ENCODE peak calls at places on chromosomes 5 and 9, in eight cellular contexts. L, E, Y, P, A, Q, I and H are unnamed samples.

GRCh38 chr5:173554989-173555705 is 61.3 kb downstream of the BOD1 start:
- DNase-seq in L (no peak), E (no peak), Q (no peak), I (no peak), Y (no peak), P (no peak), A (no peak), H (no peak)

GRCh38 chr5:176527246-176528222 is 9.7 kb downstream of the RNF44 start:
- DNase-seq in E (no peak), A (no peak), P (no peak), L (no peak), Y (no peak), Q (no peak), I (peak; percentile 48), H (no peak)

GRCh38 chr5:179192185-179192890 is 132.2 kb downstream of the ZNF354C start:
- DNase-seq in I (no peak), Y (no peak), L (no peak), Q (no peak), P (no peak), A (no peak), E (no peak), H (no peak)

GRCh38 chr5:14242447-14242846 is 99.3 kb downstream of the TRIO start:
- DNase-seq in A (no peak), Y (no peak), L (no peak), Q (no peak), E (no peak), I (no peak), P (no peak), H (no peak)

GRCh38 chr9:107929439-107929838 is 439.9 kb upstream of the KLF4 start:
- DNase-seq in A (peak; percentile 72), Y (no peak), I (no peak), Q (no peak), E (peak; percentile 22), P (no peak), L (no peak), H (no peak)

GRCh38 chr9:113421726-113422125 is 11.2 kb downstream of the C9orf43 start:
- DNase-seq in Q (no peak), P (no peak), Y (no peak), A (no peak), I (no peak), L (no peak), E (no peak), H (no peak)

GRCh38 chr5:123997354-123998215 is 485.6 kb downstream of the CSNK1G3 start:
- DNase-seq in Y (no peak), P (no peak), L (peak; percentile 93), E (no peak), A (peak; percentile 28), I (no peak), Q (no peak), H (no peak)

GRCh38 chr9:75692309-75692708 is 198.2 kb upstream of the PCSK5 start:
- DNase-seq in A (no peak), L (no peak), Q (no peak), P (no peak), I (no peak), E (no peak), Y (no peak), H (no peak)

GRCh38 chr9:14428781-14429230 is 114.9 kb upstream of the NFIB start:
- DNase-seq in A (peak; percentile 91), L (peak; percentile 50), I (no peak), Q (peak; percentile 26), Y (no peak), P (peak; percentile 2), E (peak; percentile 85), H (no peak)

GRCh38 chr9:78828521-78828920 is 531.6 kb downstream of the PSAT1 start:
- DNase-seq in I (no peak), E (no peak), A (no peak), P (no peak), Q (no peak), Y (no peak), L (no peak), H (no peak)

GRCh38 chr5:92945630-92946097 is 635.4 kb downstream of the NR2F1-AS1 start:
- DNase-seq in P (no peak), I (no peak), E (no peak), Y (no peak), Q (no peak), A (peak; percentile 58), L (no peak), H (no peak)

GRCh38 chr5:178413992-178414391 is 176.2 kb downstream of the COL23A1 start:
- DNase-seq in A (no peak), P (no peak), E (no peak), Y (no peak), Q (no peak), L (no peak), I (no peak), H (no peak)

GRCh38 chr9:87063246-87063645 is 115.9 kb upstream of the GAS1 start:
- DNase-seq in Q (no peak), A (peak; percentile 86), L (no peak), P (no peak), E (no peak), I (no peak), Y (no peak), H (no peak)

GRCh38 chr9:76333964-76334363 is 60.3 kb downstream of the RFK start:
- DNase-seq in P (no peak), Q (no peak), I (no peak), Y (no peak), E (no peak), L (no peak), A (no peak), H (no peak)

GRCh38 chr5:445591-445990 is 2.6 kb downstream of the EXOC3 start:
- DNase-seq in I (no peak), Q (no peak), P (no peak), A (no peak), Y (no peak), E (no peak), L (no peak), H (no peak)

GRCh38 chr9:130194406-130194932 is 22.3 kb downstream of the NCS1 start:
- DNase-seq in P (no peak), E (no peak), A (no peak), Y (no peak), I (no peak), Q (no peak), L (no peak), H (no peak)

GRCh38 chr9:76414656-76415055 is 20.4 kb upstream of the RFK start:
- DNase-seq in E (no peak), A (peak; percentile 75), L (peak; percentile 38), Y (no peak), I (no peak), P (no peak), Q (no peak), H (no peak)

GRCh38 chr5:59562756-59563389 is 330.7 kb downstream of the PDE4D start:
- DNase-seq in Q (peak; percentile 1), Y (peak; percentile 2), I (no peak), P (no peak), A (no peak), E (no peak), L (peak; percentile 7), H (no peak)

GRCh38 chr9:121285835-121286687 is 18.1 kb downstream of the GSN start:
- DNase-seq in Y (no peak), P (no peak), A (peak; percentile 79), E (peak; percentile 23), I (no peak), Q (no peak), L (peak; percentile 80), H (no peak)

GRCh38 chr9:18105996-18106595 is 367.9 kb upstream of the ADAMTSL1 start:
- DNase-seq in E (no peak), Q (no peak), P (no peak), I (no peak), Y (no peak), A (no peak), L (no peak), H (no peak)

GRCh38 chr5:33984671-33985124 is at the start of gene SLC45A2:
- DNase-seq in Y (no peak), L (no peak), I (no peak), Q (no peak), A (peak; percentile 35), P (no peak), E (no peak), H (no peak)

GRCh38 chr5:60010328-60010727 is 116.8 kb upstream of the PDE4D start:
- DNase-seq in Q (no peak), A (no peak), L (no peak), P (no peak), I (no peak), E (no peak), Y (no peak), H (no peak)